ENCODE peak calls at places on chromosome 6, in seven cellular contexts. E, Q, P, Z, U, I and S are unnamed samples. For H3K4me1, the result is how much of the 10 kb centered on the place peaks cover.

GRCh38 chr6:38404355-38404754 is 235.4 kb downstream of the BTBD9 start:
- DNase-seq in E (peak), Q (no peak), P (no peak), Z (no peak), U (no peak), I (no peak), S (no peak)

GRCh38 chr6:155174576-155175174 is 89.1 kb upstream of the CLDN20 start:
- DNase-seq in E (peak), Q (no peak), P (no peak), Z (peak), U (peak), I (no peak), S (peak)

GRCh38 chr6:101597711-101598110 is 204.2 kb downstream of the GRIK2 start:
- DNase-seq in E (no peak), Q (no peak), P (no peak), Z (no peak), U (no peak), I (no peak), S (no peak)

GRCh38 chr6:170311696-170312095 is 5.1 kb downstream of the FAM120B start:
- DNase-seq in E (no peak), Q (no peak), P (no peak), Z (no peak), U (no peak), I (no peak), S (no peak)

GRCh38 chr6:80725156-80725930 is 618.9 kb downstream of the BCKDHB start:
- DNase-seq in E (no peak), Q (no peak), P (no peak), Z (no peak), U (no peak), I (no peak), S (no peak)

GRCh38 chr6:4805553-4806307 is 29.5 kb downstream of the CDYL start:
- DNase-seq in E (peak), Q (no peak), P (no peak), Z (peak), U (no peak), I (no peak), S (peak)

GRCh38 chr6:3226422-3227362 is 761 bp downstream of the TUBB2B start:
- DNase-seq in E (no peak), Q (no peak), P (no peak), Z (no peak), U (no peak), I (no peak), S (peak)

GRCh38 chr6:127403636-127404035 is 55.6 kb downstream of the KIAA0408 start:
- DNase-seq in E (no peak), Q (no peak), P (no peak), Z (no peak), U (no peak), I (no peak), S (no peak)

GRCh38 chr6:136989591-136990578 is 54.9 kb downstream of the IL20RA start:
- DNase-seq in E (no peak), Q (peak), P (no peak), Z (no peak), U (no peak), I (no peak), S (peak)

GRCh38 chr6:16491666-16492322 is 253.4 kb downstream of the GMPR start:
- DNase-seq in E (no peak), Q (no peak), P (no peak), Z (no peak), U (no peak), I (no peak), S (no peak)

GRCh38 chr6:27133281-27134227 is 113.9 kb upstream of the PRSS16 start:
- DNase-seq in E (peak), Q (no peak), P (no peak), Z (peak), U (peak), I (peak), S (peak)

GRCh38 chr6:118959903-118960302 is 24.9 kb upstream of the MCM9 start:
- DNase-seq in E (no peak), Q (no peak), P (no peak), Z (no peak), U (no peak), I (no peak), S (no peak)

GRCh38 chr6:118965354-118965753 is 30.4 kb upstream of the MCM9 start:
- DNase-seq in E (no peak), Q (no peak), P (no peak), Z (no peak), U (no peak), I (no peak), S (no peak)

GRCh38 chr6:118965843-118966242 is 30.9 kb upstream of the MCM9 start:
- DNase-seq in E (no peak), Q (no peak), P (no peak), Z (no peak), U (no peak), I (no peak), S (no peak)

GRCh38 chr6:118967239-118967638 is 32.3 kb upstream of the MCM9 start:
- DNase-seq in E (no peak), Q (no peak), P (no peak), Z (no peak), U (no peak), I (no peak), S (no peak)

GRCh38 chr6:118963003-118963402 is 28.0 kb upstream of the MCM9 start:
- DNase-seq in E (peak), Q (no peak), P (no peak), Z (no peak), U (no peak), I (no peak), S (no peak)
- TF ChIP-seq CTCF in E (no peak), Q (peak), P (no peak), Z (peak), U (peak), I (no peak), S (peak)

DNA sequence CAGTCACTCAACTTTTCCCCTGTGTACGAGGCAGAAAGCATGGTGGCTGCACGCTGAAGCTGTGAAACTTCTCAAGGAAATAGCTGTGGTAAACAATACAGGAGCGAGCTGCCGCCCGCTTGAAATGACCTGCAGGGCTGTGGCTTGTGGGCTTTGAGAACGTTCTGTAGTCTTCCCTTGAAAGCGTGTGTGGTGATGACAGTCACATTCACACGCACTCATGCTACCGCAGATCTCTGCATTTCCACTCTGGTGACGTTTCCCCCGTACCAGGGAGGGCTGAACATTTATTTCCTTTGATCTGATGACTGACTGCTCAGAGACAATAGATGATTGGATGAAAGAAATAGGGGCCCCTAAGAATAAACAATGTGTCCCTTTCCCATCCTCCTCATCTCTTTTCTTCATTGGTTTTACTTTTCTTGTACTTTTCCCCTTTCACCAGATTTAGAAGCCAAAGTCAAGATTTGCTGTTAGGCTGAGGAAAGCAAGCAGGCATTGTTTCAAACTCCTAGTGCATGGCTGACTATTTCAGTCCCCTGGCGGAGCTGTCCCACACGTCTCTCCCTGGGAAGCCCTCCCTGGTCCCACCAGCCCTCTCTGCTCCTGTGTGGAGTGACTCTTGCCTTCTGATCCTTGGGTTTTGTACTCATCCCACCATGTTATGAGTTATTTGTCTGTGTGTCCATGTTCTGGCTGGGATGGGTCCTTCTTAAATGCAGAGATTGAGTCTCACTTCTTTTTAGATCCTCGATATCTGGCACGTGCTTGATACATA is 3.9 kb downstream of the SYTL3 start:
- DNase-seq in E (no peak), Q (peak), P (no peak), Z (peak), U (peak), I (no peak), S (no peak)
- H3K4me1 ChIP-seq in E (under half), Q (under half), P (under half), Z (under half), U (half or more), I (under half), S (under half)

GRCh38 chr6:160041608-160042007 is 72.7 kb downstream of the IGF2R start:
- DNase-seq in E (no peak), Q (no peak), P (no peak), Z (peak), U (no peak), I (peak), S (peak)
- TF ChIP-seq CTCF in E (no peak), Q (peak), P (peak), Z (peak), U (no peak), I (peak), S (no peak)

GRCh38 chr6:32845381-32845884 is 1.6 kb upstream of the PSMB8 start:
- DNase-seq in E (no peak), Q (peak), P (no peak), Z (peak), U (no peak), I (no peak), S (no peak)

GRCh38 chr6:32847795-32848194 is 3.9 kb upstream of the PSMB8 start:
- DNase-seq in E (no peak), Q (no peak), P (no peak), Z (no peak), U (no peak), I (no peak), S (no peak)

GRCh38 chr6:32844839-32845372 is 1.1 kb upstream of the PSMB8 start:
- DNase-seq in E (no peak), Q (no peak), P (no peak), Z (no peak), U (no peak), I (no peak), S (no peak)

GRCh38 chr6:32849126-32849525 is 4.4 kb downstream of the TAP1 start:
- DNase-seq in E (no peak), Q (peak), P (no peak), Z (no peak), U (no peak), I (no peak), S (no peak)

DNA sequence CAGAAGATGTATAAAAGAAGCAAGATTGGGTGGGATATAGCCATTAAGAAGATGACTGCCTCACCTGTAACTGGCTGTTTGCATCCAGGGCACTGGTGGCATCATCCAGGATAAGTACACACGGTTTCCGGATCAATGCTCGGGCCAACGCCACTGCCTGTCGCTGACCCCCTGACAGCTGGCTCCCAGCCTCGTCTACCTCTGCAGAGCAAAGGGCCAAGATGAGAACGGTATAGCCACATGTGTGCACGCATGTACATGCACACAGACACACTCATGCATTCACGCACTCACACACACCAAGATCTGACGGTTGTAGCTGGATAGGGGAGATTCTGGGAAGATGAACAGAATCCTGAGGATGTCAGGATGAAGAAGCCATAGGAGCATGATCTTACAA is 3.2 kb upstream of the PSMB8 start:
- DNase-seq in E (no peak), Q (peak), P (no peak), Z (no peak), U (no peak), I (no peak), S (no peak)
- H3K4me1 ChIP-seq in E (under half), Q (under half), P (under half), Z (under half), U (half or more), I (under half), S (under half)